ENCODE peak calls at places on chromosomes 4 and X, in four cellular contexts. One of them, this sample, is unnamed.

GRCh38 chr4:180641495-180641894 is 1601.7 kb upstream of the TENM3 start:
- DNase-seq in breast epithelium: no peak
- DNase-seq in GM12865: no peak
- DNase-seq in A549: no peak
- DNase-seq in this sample: no peak

GRCh38 chrX:46793386-46794143 is 34.6 kb upstream of the SLC9A7 start:
- DNase-seq in GM12865: no peak
- DNase-seq in A549: no peak
- DNase-seq in breast epithelium: no peak
- DNase-seq in this sample: no peak

GRCh38 chrX:133586443-133586842 is 171.2 kb upstream of the GPC4 start:
- DNase-seq in A549: no peak
- DNase-seq in GM12865: no peak
- DNase-seq in breast epithelium: no peak
- DNase-seq in this sample: no peak

GRCh38 chrX:129679856-129680255 is 25.1 kb upstream of the APLN start:
- DNase-seq in breast epithelium: no peak
- DNase-seq in GM12865: no peak
- DNase-seq in A549: no peak
- DNase-seq in this sample: no peak

GRCh38 chr4:2806392-2807355 is 13.8 kb downstream of the SH3BP2 start:
- DNase-seq in GM12865: no peak
- DNase-seq in breast epithelium: no peak
- DNase-seq in A549: no peak
- DNase-seq in this sample: no peak

GRCh38 chr4:20318011-20318898 is 66.5 kb downstream of the SLIT2 start:
- DNase-seq in A549: no peak
- DNase-seq in breast epithelium: no peak
- DNase-seq in GM12865: peak; percentile 19
- DNase-seq in this sample: no peak

GRCh38 chrX:144840616-144841015 is 406.7 kb upstream of the SPANXN1 start:
- DNase-seq in GM12865: no peak
- DNase-seq in A549: no peak
- DNase-seq in breast epithelium: no peak
- DNase-seq in this sample: no peak

GRCh38 chrX:48829016-48829735 is 2.9 kb downstream of the ERAS start:
- DNase-seq in breast epithelium: no peak
- DNase-seq in A549: no peak
- DNase-seq in GM12865: no peak
- DNase-seq in this sample: no peak

GRCh38 chr4:128345650-128346049 is 58.0 kb upstream of the PGRMC2 start:
- DNase-seq in A549: no peak
- DNase-seq in GM12865: no peak
- DNase-seq in breast epithelium: no peak
- DNase-seq in this sample: no peak

GRCh38 chr4:123162859-123163258 is 233.7 kb upstream of the SPRY1 start:
- DNase-seq in GM12865: no peak
- DNase-seq in breast epithelium: no peak
- DNase-seq in A549: no peak
- DNase-seq in this sample: no peak

GRCh38 chrX:12390301-12390700 is 252.0 kb downstream of the FRMPD4 start:
- DNase-seq in breast epithelium: no peak
- DNase-seq in A549: no peak
- DNase-seq in GM12865: no peak
- DNase-seq in this sample: no peak

GRCh38 chrX:19805054-19805690 is 82.2 kb downstream of the SH3KBP1 start:
- DNase-seq in A549: no peak
- DNase-seq in GM12865: no peak
- DNase-seq in breast epithelium: no peak
- DNase-seq in this sample: no peak

GRCh38 chrX:72128881-72129280 is 2.8 kb downstream of the RTL5 start:
- DNase-seq in GM12865: peak; percentile 18
- DNase-seq in A549: peak; percentile 23
- DNase-seq in breast epithelium: no peak
- DNase-seq in this sample: no peak
- TF ChIP-seq CTCF in GM12865: peak; percentile 30
- TF ChIP-seq CTCF in A549: peak; percentile 7
- TF ChIP-seq CTCF in breast epithelium: peak; percentile 27
- TF ChIP-seq CTCF in this sample: no peak

GRCh38 chrX:2497961-2498780 is 2.6 kb downstream of the DHRSX start:
- DNase-seq in GM12865: no peak
- DNase-seq in breast epithelium: no peak
- DNase-seq in A549: peak; percentile 55
- DNase-seq in this sample: peak; percentile 11

GRCh38 chrX:2499507-2499906 is 1.3 kb downstream of the DHRSX start:
- DNase-seq in breast epithelium: no peak
- DNase-seq in A549: no peak
- DNase-seq in GM12865: no peak
- DNase-seq in this sample: no peak

GRCh38 chrX:2498781-2499302 is 1.9 kb downstream of the DHRSX start:
- DNase-seq in GM12865: no peak
- DNase-seq in breast epithelium: no peak
- DNase-seq in A549: peak; percentile 54
- DNase-seq in this sample: peak; percentile 24

GRCh38 chrX:2492536-2493218 is 8.1 kb downstream of the DHRSX start:
- DNase-seq in A549: no peak
- DNase-seq in GM12865: no peak
- DNase-seq in breast epithelium: no peak
- DNase-seq in this sample: no peak

GRCh38 chrX:2495595-2495994 is 5.2 kb downstream of the DHRSX start:
- DNase-seq in breast epithelium: no peak
- DNase-seq in GM12865: no peak
- DNase-seq in A549: no peak
- DNase-seq in this sample: no peak
- TF ChIP-seq CTCF in breast epithelium: no peak
- TF ChIP-seq CTCF in GM12865: no peak
- TF ChIP-seq CTCF in A549: no peak
- TF ChIP-seq CTCF in this sample: no peak

DNA sequence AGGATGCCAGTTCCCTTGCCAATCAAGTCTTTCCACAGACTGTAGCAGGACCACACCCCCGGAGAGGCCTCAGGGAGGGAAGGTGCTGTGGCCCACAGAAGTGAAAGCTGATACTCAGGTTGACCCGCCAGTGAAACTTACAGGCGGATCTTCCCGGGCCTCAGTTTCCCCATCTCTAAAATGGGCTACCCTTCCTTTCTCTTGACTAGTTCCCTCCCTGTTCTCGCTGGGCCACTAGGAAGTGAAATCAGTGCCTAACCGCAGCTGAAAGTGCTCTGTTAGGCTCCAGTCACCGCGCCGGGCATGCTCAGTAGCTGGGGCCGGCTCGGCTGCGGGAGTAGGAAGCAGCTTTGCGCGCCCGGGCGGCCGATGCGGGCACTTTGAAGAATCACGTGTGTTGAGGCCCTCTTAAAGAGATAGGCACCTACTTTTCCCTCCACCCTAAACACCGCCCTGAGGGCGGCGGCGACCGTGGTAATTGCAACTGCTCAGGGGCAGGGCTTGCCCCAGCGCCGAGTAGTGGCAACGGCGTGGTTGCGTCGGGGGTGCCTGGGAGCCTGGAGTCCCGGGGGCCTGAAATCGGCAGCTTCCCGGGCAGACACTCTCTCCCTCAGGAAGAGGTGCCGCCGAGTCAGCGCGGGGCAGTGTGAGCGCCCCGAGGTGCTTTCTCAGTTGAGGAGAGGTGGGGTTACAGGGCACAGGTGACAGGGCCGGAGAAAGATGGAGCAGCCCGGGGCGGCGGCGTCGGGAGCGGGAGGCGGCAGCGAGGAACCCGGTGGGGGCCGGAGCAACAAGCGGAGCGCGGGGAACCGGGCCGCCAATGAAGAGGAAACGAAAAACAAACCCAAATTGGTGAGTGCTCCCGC is at the start of gene DIAPH2:
- DNase-seq in breast epithelium: peak; percentile 43
- DNase-seq in A549: peak; percentile 46
- DNase-seq in GM12865: peak; percentile 89
- DNase-seq in this sample: peak; percentile 49
- TF ChIP-seq CTCF in breast epithelium: no peak
- TF ChIP-seq CTCF in A549: no peak
- TF ChIP-seq CTCF in GM12865: no peak
- TF ChIP-seq CTCF in this sample: no peak

DNA sequence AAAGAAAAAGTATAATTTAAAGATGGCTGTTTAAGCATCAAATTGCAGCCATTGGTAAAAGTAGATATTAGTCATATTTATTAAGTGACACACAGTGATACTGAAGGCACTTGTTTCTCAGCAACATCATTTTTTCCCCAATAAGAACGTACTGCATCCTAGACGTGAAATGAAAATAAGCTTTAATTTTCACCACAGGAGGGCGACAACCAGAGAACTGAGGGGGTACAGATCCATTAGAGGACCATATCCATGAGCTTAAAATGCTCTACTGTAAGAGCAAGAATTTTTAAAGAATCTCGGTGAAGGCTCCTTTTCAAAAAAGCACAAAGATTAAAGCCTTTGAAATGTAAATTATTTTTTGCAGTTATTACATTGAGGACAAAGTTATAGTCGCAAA is 33.4 kb downstream of the FRG1 start:
- DNase-seq in breast epithelium: no peak
- DNase-seq in A549: peak; percentile 6
- DNase-seq in GM12865: no peak
- DNase-seq in this sample: peak; percentile 25
- TF ChIP-seq CTCF in breast epithelium: no peak
- TF ChIP-seq CTCF in A549: peak; percentile 42
- TF ChIP-seq CTCF in GM12865: peak; percentile 11
- TF ChIP-seq CTCF in this sample: peak; percentile 30

This sample was measured in GM20000.